ENCODE peak calls at places on chromosome 6, in five cellular contexts. N is IMR-90, O is AG10803, U is neural crest cell, W is foreskin fibroblast. M is an unnamed sample.

GRCh38 chr6:108969776-108970175 is 121.6 kb downstream of the ARMC2 start:
- DNase-seq in N (no peak), O (peak; percentile 42), U (no peak), W (no peak), M (no peak)

GRCh38 chr6:119289651-119290050 is 59.9 kb downstream of the MAN1A1 start:
- DNase-seq in N (no peak), O (no peak), U (no peak), W (no peak), M (no peak)

GRCh38 chr6:25302677-25303128 is 23.5 kb downstream of the CARMIL1 start:
- DNase-seq in N (peak; percentile 76), O (peak; percentile 84), U (no peak), W (peak; percentile 78), M (peak; percentile 32)

GRCh38 chr6:100300221-100300736 is 164.4 kb downstream of the SIM1 start:
- DNase-seq in N (peak; percentile 95), O (peak; percentile 97), U (no peak), W (peak; percentile 96), M (peak; percentile 52)

GRCh38 chr6:22906091-22906549 is 336.8 kb downstream of the HDGFL1 start:
- DNase-seq in N (no peak), O (peak; percentile 54), U (no peak), W (no peak), M (no peak)

GRCh38 chr6:27547157-27548075 is 74.5 kb upstream of the ZNF184 start:
- DNase-seq in N (peak; percentile 68), O (peak; percentile 49), U (peak; percentile 67), W (peak; percentile 61), M (no peak)

GRCh38 chr6:166343157-166343502 is 785 bp upstream of the SFT2D1 start:
- DNase-seq in N (no peak), O (no peak), U (no peak), W (no peak), M (no peak)

GRCh38 chr6:108635505-108636226 is 74.9 kb downstream of the FOXO3 start:
- DNase-seq in N (no peak), O (no peak), U (no peak), W (no peak), M (no peak)

GRCh38 chr6:5726976-5727718 is 279.6 kb downstream of the NRN1 start:
- DNase-seq in N (peak; percentile 21), O (no peak), U (no peak), W (no peak), M (no peak)

GRCh38 chr6:54194067-54194466 is 82.8 kb downstream of the MLIP start:
- DNase-seq in N (peak; percentile 58), O (peak; percentile 41), U (no peak), W (peak; percentile 22), M (no peak)

GRCh38 chr6:152399409-152399808 is 237.8 kb downstream of the SYNE1 start:
- DNase-seq in N (peak; percentile 25), O (peak; percentile 69), U (no peak), W (no peak), M (no peak)

GRCh38 chr6:155314773-155315515 is 660 bp upstream of the TFB1M start:
- DNase-seq in N (peak; percentile 79), O (peak; percentile 83), U (no peak), W (peak; percentile 89), M (peak; percentile 59)

GRCh38 chr6:28710466-28711191 is 184.9 kb downstream of the GPX5 start:
- DNase-seq in N (peak; percentile 58), O (peak; percentile 57), U (no peak), W (no peak), M (no peak)

GRCh38 chr6:139336488-139336887 is 38.0 kb downstream of the CITED2 start:
- DNase-seq in N (peak; percentile 41), O (no peak), U (no peak), W (no peak), M (no peak)

GRCh38 chr6:149059557-149059956 is 258.0 kb upstream of the TAB2 start:
- DNase-seq in N (peak; percentile 23), O (no peak), U (no peak), W (no peak), M (no peak)

GRCh38 chr6:54266400-54266923 is 41.8 kb upstream of the TINAG start:
- DNase-seq in N (no peak), O (no peak), U (no peak), W (no peak), M (no peak)

GRCh38 chr6:154292855-154293519 is 63.6 kb downstream of the IPCEF1 start:
- DNase-seq in N (peak; percentile 92), O (peak; percentile 50), U (no peak), W (peak; percentile 28), M (peak; percentile 45)

GRCh38 chr6:125970760-125971159 is 14.2 kb downstream of the HINT3 start:
- DNase-seq in N (no peak), O (no peak), U (no peak), W (no peak), M (no peak)

GRCh38 chr6:16751251-16751946 is 9.9 kb downstream of the ATXN1 start:
- DNase-seq in N (peak; percentile 53), O (peak; percentile 73), U (no peak), W (no peak), M (no peak)

GRCh38 chr6:33165581-33166258 is 26.5 kb downstream of the COL11A2 start:
- DNase-seq in N (no peak), O (no peak), U (no peak), W (no peak), M (no peak)

GRCh38 chr6:90186637-90187361 is 109.8 kb downstream of the BACH2 start:
- DNase-seq in N (no peak), O (no peak), U (no peak), W (no peak), M (no peak)

GRCh38 chr6:138115877-138116660 is 8.8 kb upstream of the PERP start:
- DNase-seq in N (peak; percentile 74), O (peak; percentile 67), U (no peak), W (peak; percentile 51), M (peak; percentile 34)

GRCh38 chr6:37607949-37608348 is 89.7 kb downstream of the MDGA1 start:
- DNase-seq in N (peak; percentile 57), O (peak; percentile 34), U (no peak), W (no peak), M (no peak)

GRCh38 chr6:13101409-13101808 is 226.9 kb downstream of the TBC1D7 start:
- DNase-seq in N (no peak), O (no peak), U (no peak), W (no peak), M (no peak)

GRCh38 chr6:13098006-13098405 is 230.3 kb downstream of the TBC1D7 start:
- DNase-seq in N (no peak), O (no peak), U (no peak), W (no peak), M (no peak)

GRCh38 chr6:13098808-13099570 is 229.3 kb downstream of the TBC1D7 start:
- DNase-seq in N (no peak), O (no peak), U (no peak), W (peak; percentile 26), M (no peak)

GRCh38 chr6:13101985-13102384 is 226.4 kb downstream of the TBC1D7 start:
- DNase-seq in N (no peak), O (no peak), U (no peak), W (no peak), M (no peak)

GRCh38 chr6:13099771-13100170 is 228.6 kb downstream of the TBC1D7 start:
- DNase-seq in N (no peak), O (no peak), U (no peak), W (no peak), M (no peak)
- TF ChIP-seq CTCF in N (no peak), O (peak; percentile 31), U (peak; percentile 53), W (peak; percentile 3), M (peak; percentile 8)

GRCh38 chr6:157668690-157669089 is 154.4 kb upstream of the SNX9 start:
- DNase-seq in N (no peak), O (no peak), U (no peak), W (no peak), M (no peak)

GRCh38 chr6:157670466-157671186 is 152.4 kb upstream of the SNX9 start:
- DNase-seq in N (no peak), O (peak; percentile 21), U (no peak), W (no peak), M (no peak)

GRCh38 chr6:157667211-157668033 is 155.6 kb upstream of the SNX9 start:
- DNase-seq in N (peak; percentile 70), O (peak; percentile 65), U (peak; percentile 61), W (peak; percentile 53), M (no peak)

GRCh38 chr6:157668034-157668401 is 155.0 kb upstream of the SNX9 start:
- DNase-seq in N (no peak), O (no peak), U (no peak), W (no peak), M (no peak)

DNA sequence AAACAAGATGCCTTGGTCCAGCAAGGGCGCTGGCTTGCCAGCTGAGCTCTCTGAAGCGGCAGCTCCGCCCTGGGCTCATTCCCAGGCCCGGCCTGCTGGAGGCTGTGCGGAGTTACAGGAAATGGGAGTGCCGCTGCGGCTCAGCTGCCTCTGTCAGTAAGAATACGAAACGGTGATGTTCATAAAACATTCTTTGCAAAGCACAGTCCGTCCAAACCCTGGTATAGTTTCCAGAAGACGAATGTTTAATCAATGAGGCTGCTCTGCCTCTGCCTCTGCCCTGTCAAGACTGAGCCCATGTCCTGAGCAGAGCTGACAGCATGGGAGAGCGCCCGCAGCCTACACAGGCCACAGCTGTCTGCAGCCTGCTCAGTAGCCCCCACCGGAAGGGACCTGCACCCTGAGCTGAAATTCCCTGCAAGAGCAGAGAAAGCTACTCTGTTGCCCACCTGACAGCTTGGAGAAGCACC is 153.3 kb upstream of the SNX9 start:
- DNase-seq in N (peak; percentile 71), O (peak; percentile 84), U (peak; percentile 46), W (peak; percentile 77), M (peak; percentile 61)
- TF ChIP-seq CTCF in N (peak; percentile 29), O (peak; percentile 42), U (peak; percentile 32), W (peak; percentile 16), M (peak; percentile 34)

DNA sequence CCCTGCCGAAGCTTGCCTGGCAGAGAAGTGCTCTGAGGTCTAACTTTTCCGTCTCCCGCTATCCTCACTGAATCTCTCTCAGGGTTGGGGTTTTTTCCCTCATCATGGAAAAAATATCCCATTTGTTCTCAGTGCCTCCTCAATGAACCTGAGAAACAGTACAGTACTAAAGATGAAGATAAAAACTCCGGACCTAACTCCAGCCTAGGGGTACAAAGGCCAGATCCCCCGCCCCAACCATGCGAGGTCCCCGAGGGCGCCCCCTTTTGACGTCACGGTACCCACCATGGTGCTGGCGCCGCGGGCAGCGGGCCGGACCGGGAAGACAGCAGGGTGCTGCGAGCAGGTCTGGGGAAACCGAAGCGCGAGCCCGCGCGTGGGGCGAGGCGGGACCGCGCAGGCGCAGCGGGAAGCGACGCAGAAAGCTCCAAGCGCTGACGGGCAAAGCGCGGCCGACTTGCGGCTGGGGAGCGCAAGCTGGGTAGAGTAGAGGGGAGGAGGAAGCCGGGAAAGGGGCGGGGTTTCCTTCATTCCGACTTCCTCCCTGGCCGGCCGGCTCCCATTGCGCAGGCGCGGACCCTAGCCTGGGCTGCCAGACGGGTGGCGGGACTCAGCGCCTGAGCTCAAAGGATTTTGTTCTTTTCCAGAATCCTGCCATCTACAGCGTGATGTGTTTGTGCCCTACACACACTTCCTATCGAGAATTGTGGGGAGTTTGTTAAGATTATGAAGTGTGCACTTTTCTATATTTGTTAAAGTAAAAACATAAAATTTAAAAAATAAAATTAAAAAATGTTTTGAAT is at the start of gene LSM2:
- DNase-seq in N (peak; percentile 96), O (peak; percentile 97), U (peak; percentile 98), W (peak; percentile 97), M (peak; percentile 95)
- TF ChIP-seq CTCF in N (peak; percentile 28), O (peak; percentile 30), U (no peak), W (no peak), M (peak; percentile 8)

DNA sequence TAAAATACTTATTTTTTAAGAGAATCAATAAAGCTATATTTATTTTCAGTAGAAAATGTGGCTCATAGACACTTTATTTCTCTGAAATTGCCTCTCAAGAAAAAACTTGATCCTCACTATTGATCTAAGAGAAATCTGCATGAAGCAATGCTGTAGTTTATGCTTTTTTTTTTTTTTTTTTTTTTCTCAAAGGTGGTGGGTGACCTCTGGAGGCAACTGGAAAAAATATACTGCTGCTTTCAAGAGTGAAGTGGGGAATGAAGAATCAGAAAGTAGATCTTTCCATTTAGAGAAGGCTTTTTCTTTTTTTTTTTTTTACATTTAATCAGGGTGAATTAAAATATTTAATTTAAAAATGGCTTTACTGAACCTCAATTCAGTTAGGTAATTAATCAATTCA is 169.3 kb downstream of the SLC16A10 start:
- DNase-seq in N (no peak), O (no peak), U (no peak), W (no peak), M (no peak)
- TF ChIP-seq CTCF in N (peak; percentile 33), O (no peak), U (peak; percentile 21), W (no peak), M (no peak)